ENCODE peak calls at places on chromosomes 7 and 10, in four cellular contexts. C is neural crest cell, Z is endodermal cell, O is left ventricle myocardium inferior. M is an unnamed sample.

GRCh38 chr7:102061981-102062390 is 224.7 kb upstream of the SH2B2 start:
- DNase-seq in C (no peak), Z (no peak), O (no peak), M (peak; percentile 30)

GRCh38 chr10:129927351-129928120 is 36.5 kb downstream of the EBF3 start:
- DNase-seq in C (no peak), O (peak; percentile 5), Z (no peak), M (no peak)

GRCh38 chr10:60467202-60467546 is 77.5 kb upstream of the ANK3 start:
- DNase-seq in O (no peak), Z (no peak), C (no peak), M (no peak)

GRCh38 chr7:157872447-157872846 is 535.6 kb downstream of the DNAJB6 start:
- DNase-seq in Z (no peak), C (no peak), O (no peak), M (no peak)

GRCh38 chr7:100655908-100656674 is at the start of gene ACTL6B:
- DNase-seq in C (peak; percentile 80), Z (peak; percentile 95), O (peak; percentile 59), M (peak; percentile 93)

GRCh38 chr7:41297167-41297566 is 405.7 kb downstream of the INHBA start:
- DNase-seq in O (no peak), Z (no peak), C (no peak), M (no peak)

GRCh38 chr7:10484767-10485166 is 488.9 kb upstream of the PHF14 start:
- DNase-seq in Z (no peak), O (no peak), C (no peak), M (no peak)

GRCh38 chr7:111571720-111572119 is 9.4 kb upstream of the IMMP2L start:
- DNase-seq in O (no peak), Z (no peak), C (no peak), M (no peak)

GRCh38 chr7:90211391-90212148 is at the start of gene STEAP2:
- DNase-seq in C (peak; percentile 82), O (peak; percentile 88), Z (peak; percentile 96), M (peak; percentile 93)

GRCh38 chr7:43764807-43765491 is 6.5 kb downstream of the BLVRA start:
- DNase-seq in C (no peak), O (no peak), Z (no peak), M (no peak)

GRCh38 chr7:44292876-44293560 is 32.4 kb downstream of the CAMK2B start:
- DNase-seq in Z (peak; percentile 29), O (no peak), C (no peak), M (peak; percentile 1)

GRCh38 chr7:110246118-110246517 is 844.8 kb upstream of the LRRN3 start:
- DNase-seq in C (no peak), Z (no peak), O (no peak), M (no peak)

GRCh38 chr7:155483868-155484325 is 26.0 kb downstream of the EN2 start:
- DNase-seq in O (peak; percentile 35), C (no peak), Z (no peak), M (no peak)

GRCh38 chr10:66627156-66627555 is 298.7 kb upstream of the LRRTM3 start:
- DNase-seq in Z (peak; percentile 68), O (no peak), C (no peak), M (no peak)
- TF ChIP-seq CTCF in Z (peak; percentile 78), O (peak; percentile 34), C (peak; percentile 46), M (no peak)

DNA sequence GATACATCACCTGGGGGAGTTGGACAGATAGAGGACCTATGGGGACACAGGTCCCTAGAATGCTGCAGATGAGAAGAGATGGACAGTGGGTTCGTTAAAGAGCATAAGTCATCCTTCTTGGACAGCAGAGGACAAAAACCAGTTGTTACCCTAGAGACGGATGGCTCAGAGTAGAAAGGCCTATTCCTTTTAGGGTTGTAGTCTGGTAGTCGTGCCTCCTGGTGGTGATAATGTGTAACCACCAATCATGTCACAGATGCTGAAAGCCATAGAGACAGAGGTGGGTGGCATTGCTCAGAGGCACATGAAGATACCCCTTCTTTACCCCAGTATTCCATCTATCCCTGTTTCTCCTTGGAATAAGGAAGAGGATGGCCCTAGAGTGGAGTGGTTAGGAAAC is 554.6 kb downstream of the SORCS1 start:
- DNase-seq in O (no peak), C (no peak), Z (peak; percentile 64), M (no peak)
- TF ChIP-seq CTCF in O (no peak), C (peak; percentile 46), Z (peak; percentile 76), M (peak; percentile 22)

GRCh38 chr7:36217961-36218284 is 64.9 kb downstream of the EEPD1 start:
- DNase-seq in C (no peak), Z (peak; percentile 10), O (no peak), M (no peak)
- TF ChIP-seq CTCF in C (no peak), Z (no peak), O (no peak), M (no peak)

GRCh38 chr7:103649052-103649451 is 203.0 kb upstream of the SLC26A5 start:
- DNase-seq in Z (no peak), O (no peak), C (no peak), M (no peak)

GRCh38 chr7:103648135-103648534 is 202.1 kb upstream of the SLC26A5 start:
- DNase-seq in O (no peak), Z (no peak), C (no peak), M (no peak)

GRCh38 chr7:103651558-103651957 is 205.6 kb upstream of the SLC26A5 start:
- DNase-seq in C (no peak), Z (peak; percentile 57), O (no peak), M (peak; percentile 2)

GRCh38 chr7:103656221-103656620 is 210.2 kb upstream of the SLC26A5 start:
- DNase-seq in O (no peak), Z (no peak), C (no peak), M (no peak)

DNA sequence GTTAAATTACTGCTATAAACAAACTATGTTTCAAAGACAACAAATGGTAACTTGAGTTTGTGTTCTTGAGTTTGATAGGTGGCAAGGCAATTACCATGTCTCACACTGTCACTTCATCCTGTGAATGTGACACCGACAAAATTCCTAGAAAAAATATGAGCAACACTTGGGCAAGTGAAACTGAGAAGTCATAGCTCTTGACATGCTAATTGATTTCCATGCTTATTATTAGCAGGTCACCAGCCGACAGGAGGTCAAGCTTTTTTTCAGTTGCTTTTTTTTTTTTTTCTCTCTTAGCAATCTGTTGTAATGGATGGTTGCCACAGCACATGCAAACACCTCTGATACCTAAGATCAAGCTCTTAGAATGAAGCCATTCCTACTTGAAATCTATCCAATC is 206.0 kb upstream of the SLC26A5 start:
- DNase-seq in Z (no peak), O (no peak), C (no peak), M (peak; percentile 3)
- TF ChIP-seq CTCF in Z (no peak), O (no peak), C (no peak), M (no peak)

GRCh38 chr10:27446091-27446918 is 57.8 kb upstream of the RAB18 start:
- DNase-seq in C (no peak), Z (no peak), O (no peak), M (no peak)
- TF ChIP-seq CTCF in C (peak; percentile 69), Z (peak; percentile 74), O (peak; percentile 59), M (peak; percentile 28)

GRCh38 chr7:80057503-80057902 is 77.1 kb upstream of the GNAI1 start:
- DNase-seq in O (no peak), Z (no peak), C (no peak), M (no peak)

GRCh38 chr7:80063855-80064254 is 70.8 kb upstream of the GNAI1 start:
- DNase-seq in Z (no peak), O (no peak), C (no peak), M (no peak)

GRCh38 chr7:80054356-80054755 is 80.3 kb upstream of the GNAI1 start:
- DNase-seq in C (no peak), O (no peak), Z (no peak), M (no peak)

DNA sequence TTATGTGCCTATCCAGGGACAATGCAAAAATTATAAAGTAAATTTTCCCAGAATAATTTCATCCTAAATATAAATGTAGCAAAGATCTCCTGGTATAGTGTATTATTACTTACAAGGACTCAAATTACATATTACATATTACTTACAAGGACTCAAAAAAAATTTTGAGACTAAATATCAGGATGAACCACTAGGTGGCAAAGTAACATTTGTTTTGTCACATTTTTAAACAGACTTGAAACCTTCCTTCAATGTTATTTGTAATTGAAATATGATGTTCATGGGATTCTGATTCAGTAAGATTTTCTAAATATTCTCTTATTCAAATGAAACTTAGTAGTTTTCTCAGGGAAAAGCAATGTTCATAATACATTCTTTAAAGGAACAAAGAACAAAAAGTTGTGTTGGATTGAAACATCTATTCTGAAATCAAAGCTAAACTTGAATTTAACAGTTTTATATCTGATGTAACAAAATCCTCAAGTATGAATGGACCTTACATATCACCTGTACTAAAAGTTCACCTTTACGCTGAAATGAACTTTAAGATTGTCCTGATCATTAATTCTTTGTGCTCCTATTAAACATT is 74.3 kb upstream of the GNAI1 start:
- DNase-seq in O (no peak), Z (no peak), C (no peak), M (no peak)
- TF ChIP-seq CTCF in O (peak; percentile 67), Z (peak; percentile 83), C (peak; percentile 80), M (peak; percentile 60)

M was measured in nephron progenitor cell.